ENCODE peak calls at places on chromosomes 12 and 14, in eight cellular contexts. C is cardiac muscle cell; H is adrenal gland; S is dorsolateral prefrontal cortex; V is neuronal stem cell; F is OCI-LY7; W is effector memory CD4-positive, alpha-beta T cell; U is CD4-positive, CD25-positive, alpha-beta regulatory T cell. E is an unnamed sample.

GRCh38 chr14:57831981-57832380 is 33.9 kb downstream of the SLC35F4 start:
- DNase-seq in C (peak; percentile 23), H (no peak), S (no peak), V (peak; percentile 12), F (peak; percentile 33), W (no peak), U (no peak), E (no peak)

GRCh38 chr12:14185441-14186192 is 179.9 kb upstream of the ATF7IP start:
- DNase-seq in C (peak; percentile 73), H (peak; percentile 11), S (no peak), V (peak; percentile 57), F (peak; percentile 75), W (no peak), U (peak; percentile 30), E (peak; percentile 7)

GRCh38 chr14:89540830-89541470 is 123.9 kb upstream of the FOXN3 start:
- DNase-seq in C (no peak), H (no peak), S (no peak), V (no peak), F (no peak), W (no peak), U (peak; percentile 5), E (no peak)

GRCh38 chr14:54138354-54139038 is 181.9 kb upstream of the BMP4 start:
- DNase-seq in C (no peak), H (no peak), S (no peak), V (no peak), F (no peak), W (no peak), U (no peak), E (no peak)

GRCh38 chr12:98595152-98595988 is 1.9 kb downstream of the SLC25A3 start:
- DNase-seq in C (no peak), H (no peak), S (no peak), V (no peak), F (no peak), W (peak; percentile 2), U (peak; percentile 21), E (no peak)

GRCh38 chr14:35808076-35808657 is 928 bp downstream of the RALGAPA1 start:
- DNase-seq in C (no peak), H (peak; percentile 49), S (no peak), V (peak; percentile 32), F (peak; percentile 38), W (peak; percentile 8), U (peak; percentile 31), E (no peak)

GRCh38 chr12:38141239-38141638 is 175.3 kb upstream of the ALG10B start:
- DNase-seq in C (no peak), H (no peak), S (no peak), V (no peak), F (no peak), W (no peak), U (no peak), E (no peak)

GRCh38 chr14:99659333-99659741 is 14.4 kb downstream of the HHIPL1 start:
- DNase-seq in C (no peak), H (no peak), S (no peak), V (no peak), F (no peak), W (no peak), U (no peak), E (no peak)

GRCh38 chr12:18340186-18340585 is 78.9 kb downstream of the PIK3C2G start:
- DNase-seq in C (no peak), H (no peak), S (no peak), V (no peak), F (no peak), W (no peak), U (no peak), E (no peak)

GRCh38 chr12:67748761-67749075 is 100.2 kb downstream of the DYRK2 start:
- DNase-seq in C (no peak), H (no peak), S (no peak), V (no peak), F (no peak), W (no peak), U (no peak), E (no peak)

GRCh38 chr12:24596768-24597388 is 352.0 kb downstream of the BCAT1 start:
- DNase-seq in C (peak; percentile 42), H (no peak), S (no peak), V (peak; percentile 15), F (peak; percentile 28), W (no peak), U (peak; percentile 7), E (no peak)

GRCh38 chr12:93127582-93128331 is 198.7 kb upstream of the EEA1 start:
- DNase-seq in C (peak; percentile 87), H (peak; percentile 28), S (no peak), V (no peak), F (no peak), W (no peak), U (no peak), E (peak; percentile 72)

GRCh38 chr12:70598467-70599194 is 38.6 kb downstream of the PTPRB start:
- DNase-seq in C (peak; percentile 22), H (no peak), S (no peak), V (no peak), F (no peak), W (no peak), U (no peak), E (no peak)

GRCh38 chr12:2386566-2386965 is 333.8 kb downstream of the CACNA1C start:
- DNase-seq in C (no peak), H (no peak), S (no peak), V (no peak), F (no peak), W (no peak), U (no peak), E (no peak)

GRCh38 chr14:99383457-99384428 is 96.9 kb downstream of the SETD3 start:
- DNase-seq in C (no peak), H (no peak), S (no peak), V (no peak), F (no peak), W (no peak), U (no peak), E (no peak)

GRCh38 chr14:59069455-59069854 is 119.0 kb upstream of the DAAM1 start:
- DNase-seq in C (peak; percentile 55), H (no peak), S (no peak), V (no peak), F (no peak), W (no peak), U (no peak), E (no peak)

GRCh38 chr14:104657114-104657524 is 32.3 kb upstream of the INF2 start:
- DNase-seq in C (no peak), H (no peak), S (no peak), V (no peak), F (peak; percentile 89), W (no peak), U (no peak), E (no peak)

GRCh38 chr14:22463763-22464173 is 125.3 kb downstream of the DAD1 start:
- DNase-seq in C (no peak), H (no peak), S (no peak), V (no peak), F (no peak), W (no peak), U (no peak), E (peak; percentile 18)

GRCh38 chr14:90491868-90492560 is 95.2 kb downstream of the CALM1 start:
- DNase-seq in C (no peak), H (no peak), S (no peak), V (no peak), F (no peak), W (no peak), U (no peak), E (no peak)

GRCh38 chr12:70449074-70449757 is 83.1 kb downstream of the KCNMB4 start:
- DNase-seq in C (no peak), H (no peak), S (no peak), V (no peak), F (no peak), W (no peak), U (no peak), E (no peak)

GRCh38 chr12:96486751-96487150 is 2.6 kb upstream of the CFAP54 start:
- DNase-seq in C (no peak), H (no peak), S (no peak), V (no peak), F (no peak), W (no peak), U (no peak), E (no peak)

GRCh38 chr12:120259418-120260202 is 5.9 kb downstream of the PXN start:
- DNase-seq in C (no peak), H (no peak), S (no peak), V (no peak), F (no peak), W (no peak), U (no peak), E (no peak)

GRCh38 chr12:120258323-120258896 is 7.1 kb downstream of the PXN start:
- DNase-seq in C (no peak), H (no peak), S (no peak), V (no peak), F (no peak), W (no peak), U (no peak), E (no peak)

GRCh38 chr12:120260607-120261006 is 4.9 kb downstream of the PXN start:
- DNase-seq in C (no peak), H (no peak), S (no peak), V (no peak), F (no peak), W (no peak), U (no peak), E (no peak)

GRCh38 chr12:120254809-120255208 is 10.7 kb downstream of the PXN start:
- DNase-seq in C (no peak), H (no peak), S (no peak), V (no peak), F (no peak), W (no peak), U (no peak), E (no peak)

GRCh38 chr12:120257041-120257821 is 8.3 kb downstream of the PXN start:
- DNase-seq in C (no peak), H (peak; percentile 78), S (peak; percentile 29), V (no peak), F (no peak), W (no peak), U (no peak), E (peak; percentile 78)
- H3K27ac ChIP-seq in C (peak overlapping the region; percentile 34), H (peak overlapping the region; percentile 87), S (peak overlapping the region; percentile 19), V (no peak overlapping the region), F (no peak overlapping the region), W (peak overlapping the region; percentile 37), U (peak overlapping the region; percentile 43), E (peak overlapping the region; percentile 83)

GRCh38 chr12:45220366-45220931 is 4.6 kb downstream of the ANO6 start:
- DNase-seq in C (no peak), H (no peak), S (no peak), V (no peak), F (no peak), W (no peak), U (no peak), E (no peak)
- H3K4me3 ChIP-seq in C (no peak overlapping the region), H (no peak overlapping the region), S (no peak overlapping the region), V (no peak overlapping the region), F (no peak overlapping the region), W (no peak overlapping the region), U (no peak overlapping the region), E (no peak overlapping the region)

GRCh38 chr14:77099425-77100167 is 1.5 kb downstream of the CIPC start:
- DNase-seq in C (no peak), H (peak; percentile 38), S (no peak), V (no peak), F (no peak), W (no peak), U (no peak), E (no peak)
- H3K27ac ChIP-seq in C (peak overlapping the region; percentile 48), H (peak overlapping the region; percentile 90), S (peak overlapping the region; percentile 98), V (no peak overlapping the region), F (peak overlapping the region; percentile 53), W (no peak overlapping the region), U (no peak overlapping the region), E (peak overlapping the region; percentile 99)

DNA sequence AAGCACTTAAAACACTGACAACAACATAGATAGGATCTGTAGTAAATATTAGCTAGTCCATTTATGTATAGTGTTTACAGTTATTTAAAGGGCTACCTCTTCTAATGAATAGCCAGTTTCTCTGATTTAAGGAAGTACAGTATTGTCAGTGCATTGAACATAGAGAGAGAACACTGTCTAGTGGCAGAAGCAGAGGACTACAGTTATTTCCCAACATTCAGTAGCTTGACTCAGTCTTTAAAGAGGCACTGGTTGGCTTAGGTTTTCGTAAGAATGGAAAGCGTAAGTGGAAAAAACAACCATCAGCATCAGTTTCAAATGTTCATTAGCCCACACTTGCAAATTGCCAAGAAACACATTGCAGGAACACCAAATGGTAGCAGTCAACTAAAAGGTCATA is 125.0 kb upstream of the HMGA2 start:
- DNase-seq in C (no peak), H (no peak), S (no peak), V (no peak), F (no peak), W (no peak), U (no peak), E (no peak)
- H3K4me3 ChIP-seq in C (no peak overlapping the region), H (no peak overlapping the region), S (no peak overlapping the region), V (no peak overlapping the region), F (no peak overlapping the region), W (no peak overlapping the region), U (no peak overlapping the region), E (no peak overlapping the region)